ENCODE peak calls at places on chromosome 18, in four cellular contexts. G is K562, V is sigmoid colon, E is brain microvascular endothelial cell. X is an unnamed sample.

GRCh38 chr18:23918395-23919032 is 96.0 kb upstream of the TTC39C start:
- DNase-seq in V (peak; percentile 81), G (peak; percentile 53), E (peak; percentile 76), X (no peak)

GRCh38 chr18:62164855-62165487 is 21.9 kb downstream of the PIGN start:
- DNase-seq in G (no peak), E (no peak), V (no peak), X (no peak)

GRCh38 chr18:43789234-43790000 is 512.1 kb upstream of the SYT4 start:
- DNase-seq in V (no peak), E (peak; percentile 11), G (no peak), X (no peak)

GRCh38 chr18:63101811-63102210 is 217.8 kb downstream of the BCL2 start:
- DNase-seq in G (no peak), V (no peak), E (no peak), X (no peak)

GRCh38 chr18:55988537-55988936 is 400.5 kb upstream of the TCF4 start:
- DNase-seq in E (peak; percentile 5), V (no peak), G (no peak), X (no peak)

GRCh38 chr18:31680836-31681568 is 3.4 kb downstream of the B4GALT6 start:
- DNase-seq in E (no peak), V (no peak), G (peak; percentile 27), X (no peak)

GRCh38 chr18:49006641-49007136 is 55.9 kb upstream of the SMAD7 start:
- DNase-seq in V (no peak), G (no peak), E (no peak), X (no peak)

GRCh38 chr18:76487076-76487475 is 8.0 kb downstream of the ZNF516 start:
- DNase-seq in V (no peak), E (no peak), G (no peak), X (no peak)

GRCh38 chr18:7945882-7946281 is 378.8 kb downstream of the PTPRM start:
- DNase-seq in G (no peak), E (peak; percentile 93), V (peak; percentile 69), X (no peak)

DNA sequence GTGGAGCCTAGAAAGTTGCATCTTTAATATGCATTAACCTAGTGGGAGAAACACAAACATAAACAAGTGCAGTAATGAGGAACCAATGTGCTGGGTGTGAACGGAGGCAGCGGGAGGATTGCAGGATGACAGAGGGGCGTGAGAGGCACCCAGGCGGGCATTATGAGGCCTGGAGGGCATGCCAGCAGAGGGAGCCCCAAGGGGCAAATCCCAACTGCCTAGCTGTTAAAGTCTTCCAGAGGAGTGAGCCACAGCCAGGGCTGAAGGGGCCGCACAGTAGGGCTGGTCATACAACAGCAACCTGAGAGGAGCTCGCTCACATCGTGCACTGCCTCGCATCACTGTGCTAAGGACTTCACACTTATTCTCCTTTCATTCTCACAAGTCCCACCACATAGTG is 13.3 kb upstream of the PRELID3A start:
- DNase-seq in E (no peak), G (no peak), V (peak; percentile 37), X (no peak)
- H3K27ac ChIP-seq in E (no peak overlapping the region), G (no peak overlapping the region), V (no peak overlapping the region), X (no peak overlapping the region)

GRCh38 chr18:5894215-5894612 is 1.1 kb downstream of the TMEM200C start:
- DNase-seq in G (no peak), V (no peak), E (no peak), X (no peak)
- H3K4me3 ChIP-seq in G (no peak overlapping the region), V (peak overlapping the region; percentile 50), E (peak overlapping the region; percentile 57), X (no peak overlapping the region)

DNA sequence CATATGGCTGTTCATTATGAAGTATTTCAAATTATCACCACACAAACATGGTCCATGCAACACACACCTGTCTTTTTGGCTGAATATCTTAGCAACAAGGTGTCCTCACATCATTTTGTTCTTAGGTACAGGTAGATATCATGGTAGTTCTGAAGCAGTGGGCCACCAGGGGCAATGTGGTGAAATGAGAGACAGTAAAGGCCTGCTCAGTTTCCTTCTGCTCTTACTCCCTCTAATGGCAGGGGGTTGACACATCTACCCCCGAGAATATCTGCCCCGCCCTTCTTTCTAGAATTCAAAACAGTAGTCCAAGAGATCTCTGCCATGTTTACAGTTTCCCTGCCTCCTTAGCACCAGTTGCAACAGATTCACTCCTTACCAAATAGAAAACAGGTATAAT is 147.0 kb upstream of the KLHL14 start:
- DNase-seq in E (no peak), V (no peak), G (no peak), X (no peak)
- H3K27ac ChIP-seq in E (no peak overlapping the region), V (no peak overlapping the region), G (no peak overlapping the region), X (no peak overlapping the region)

GRCh38 chr18:45339819-45340550 is 275.3 kb upstream of the SLC14A2 start:
- DNase-seq in E (no peak), V (no peak), G (no peak), X (no peak)
- H3K4me3 ChIP-seq in E (no peak overlapping the region), V (no peak overlapping the region), G (no peak overlapping the region), X (no peak overlapping the region)

GRCh38 chr18:8989855-8990254 is 112.6 kb upstream of the NDUFV2 start:
- DNase-seq in G (no peak), E (no peak), V (no peak), X (no peak)

GRCh38 chr18:8988262-8988871 is 114.1 kb upstream of the NDUFV2 start:
- DNase-seq in E (peak; percentile 53), V (peak; percentile 80), G (peak; percentile 56), X (peak; percentile 66)

GRCh38 chr18:8984131-8984670 is 118.3 kb upstream of the NDUFV2 start:
- DNase-seq in G (no peak), V (no peak), E (no peak), X (no peak)

GRCh38 chr18:8989017-8989416 is 113.5 kb upstream of the NDUFV2 start:
- DNase-seq in E (no peak), V (no peak), G (no peak), X (no peak)

DNA sequence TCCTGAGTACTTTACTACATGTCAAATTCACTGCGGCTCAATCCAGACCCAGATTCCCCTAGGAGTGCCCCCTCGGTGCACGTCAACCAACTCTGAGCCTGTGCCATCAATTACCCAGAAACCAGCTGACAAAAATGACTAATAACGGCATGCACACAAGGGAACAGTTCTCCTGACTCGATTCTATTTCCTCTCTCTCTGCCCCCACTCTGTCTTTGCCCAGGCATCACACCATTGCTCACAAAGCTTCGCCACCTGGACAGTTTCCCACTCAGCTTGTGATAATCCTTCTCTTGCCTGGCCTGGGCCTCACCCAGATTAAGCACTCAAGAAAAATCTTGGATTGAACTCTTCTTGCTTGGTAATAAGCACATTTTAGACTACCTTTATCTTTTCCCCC is 115.2 kb upstream of the NDUFV2 start:
- DNase-seq in E (peak; percentile 28), V (no peak), G (no peak), X (peak; percentile 72)
- H3K27ac ChIP-seq in E (no peak overlapping the region), V (peak overlapping the region; percentile 80), G (no peak overlapping the region), X (peak overlapping the region; percentile 4)

X was measured in ascending aorta.